ENCODE peak calls at places on chromosomes 16 and 17, in four cellular contexts. A is prostate gland, I is vagina, X is K562. J is an unnamed sample. For H3K36me3, the result is how much of the 10 kb centered on the place peaks cover.

GRCh38 chr16:24686678-24687077 is 42.8 kb upstream of the TNRC6A start:
- DNase-seq in I (no peak), X (no peak), A (no peak), J (peak)

GRCh38 chr16:27639588-27640276 is 89.8 kb downstream of the KATNIP start:
- DNase-seq in I (no peak), A (peak), X (peak), J (peak)

GRCh38 chr17:37160940-37161339 is 212.2 kb downstream of the AATF start:
- DNase-seq in A (no peak), I (no peak), X (no peak), J (no peak)

GRCh38 chr16:88339926-88340754 is 42.6 kb upstream of the ZNF469 start:
- DNase-seq in I (no peak), A (no peak), X (no peak), J (no peak)

GRCh38 chr16:65002265-65002664 is 119.6 kb downstream of the CDH11 start:
- DNase-seq in I (no peak), X (no peak), A (no peak), J (no peak)

GRCh38 chr17:46020998-46021397 is 21.9 kb downstream of the STH start:
- DNase-seq in X (no peak), I (no peak), A (no peak), J (peak)

GRCh38 chr17:21199311-21199710 is 14.7 kb downstream of the TMEM11 start:
- DNase-seq in I (no peak), A (no peak), X (no peak), J (peak)

GRCh38 chr16:67183-67791 is 5.1 kb downstream of the RHBDF1 start:
- DNase-seq in X (no peak), A (no peak), I (no peak), J (no peak)

GRCh38 chr17:77963441-77963840 is 4.9 kb downstream of the TNRC6C start:
- DNase-seq in A (peak), X (peak), I (no peak), J (no peak)

GRCh38 chr16:89004209-89004831 is 27.3 kb upstream of the CBFA2T3 start:
- DNase-seq in I (no peak), A (no peak), X (peak), J (no peak)

GRCh38 chr16:56366945-56367344 is 58.4 kb downstream of the AMFR start:
- DNase-seq in I (no peak), X (no peak), A (no peak), J (no peak)

GRCh38 chr16:73714976-73715375 is 581.6 kb upstream of the PSMD7 start:
- DNase-seq in A (no peak), I (no peak), X (no peak), J (no peak)

GRCh38 chr16:9706217-9706616 is 476.0 kb downstream of the GRIN2A start:
- DNase-seq in I (peak), A (no peak), X (no peak), J (no peak)

GRCh38 chr17:77306048-77306789 is 165.4 kb downstream of the SEC14L1 start:
- DNase-seq in X (no peak), I (no peak), A (no peak), J (no peak)

GRCh38 chr17:47620503-47621245 is 29.0 kb upstream of the KPNB1 start:
- DNase-seq in X (no peak), A (no peak), I (no peak), J (no peak)

GRCh38 chr16:72989203-72989991 is 58.5 kb downstream of the ZFHX3 start:
- DNase-seq in I (no peak), X (no peak), A (peak), J (no peak)

GRCh38 chr16:27444015-27444414 is 42.0 kb downstream of the IL21R start:
- DNase-seq in X (no peak), A (no peak), I (no peak), J (no peak)

DNA sequence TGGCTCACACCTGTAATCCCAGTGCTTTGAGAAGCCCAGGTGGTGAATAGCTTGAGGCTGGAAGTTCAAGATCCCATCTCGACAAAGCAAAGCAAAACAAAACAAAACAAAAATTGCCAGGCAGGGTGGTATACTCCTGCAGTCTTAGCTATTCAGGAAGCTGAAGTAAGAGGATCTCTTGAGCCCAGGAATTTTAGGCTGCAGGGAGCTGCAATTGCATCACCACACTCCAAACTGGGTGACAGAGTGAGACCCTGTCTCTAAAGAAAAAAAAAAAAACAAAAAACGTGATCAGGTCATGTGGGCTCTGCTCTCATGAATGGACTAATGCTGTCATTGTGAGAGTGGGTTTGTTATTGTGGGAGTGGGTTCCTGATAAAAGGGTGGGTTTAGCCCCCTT is 409.1 kb downstream of the NPIPA7 start:
- DNase-seq in A (no peak), X (no peak), I (no peak), J (peak)
- H3K27ac ChIP-seq in A (no peak), X (no peak), I (no peak), J (no peak)

DNA sequence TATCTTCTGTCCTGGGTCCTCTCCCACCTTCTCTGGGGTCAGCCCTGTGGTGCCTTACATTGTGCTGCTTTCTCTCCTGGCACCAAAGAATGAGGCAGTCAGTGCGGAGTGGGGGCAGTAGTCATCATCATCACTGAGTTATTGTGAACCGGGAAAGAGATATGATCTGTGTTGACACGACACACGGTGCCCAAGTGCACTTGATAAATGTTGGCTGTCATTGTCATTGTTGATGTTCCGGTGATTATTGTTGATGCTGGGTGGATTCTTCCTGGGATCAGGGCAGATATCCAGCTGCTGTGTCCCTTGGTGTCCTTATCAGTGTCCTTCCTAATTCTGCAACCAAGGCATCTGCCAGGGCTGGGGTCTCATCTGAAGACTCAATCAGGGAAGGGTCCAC is 121.7 kb downstream of the ABCC6 start:
- DNase-seq in I (no peak), X (no peak), A (no peak), J (no peak)
- H3K36me3 ChIP-seq in I (under half), X (half or more), A (under half), J (under half)

DNA sequence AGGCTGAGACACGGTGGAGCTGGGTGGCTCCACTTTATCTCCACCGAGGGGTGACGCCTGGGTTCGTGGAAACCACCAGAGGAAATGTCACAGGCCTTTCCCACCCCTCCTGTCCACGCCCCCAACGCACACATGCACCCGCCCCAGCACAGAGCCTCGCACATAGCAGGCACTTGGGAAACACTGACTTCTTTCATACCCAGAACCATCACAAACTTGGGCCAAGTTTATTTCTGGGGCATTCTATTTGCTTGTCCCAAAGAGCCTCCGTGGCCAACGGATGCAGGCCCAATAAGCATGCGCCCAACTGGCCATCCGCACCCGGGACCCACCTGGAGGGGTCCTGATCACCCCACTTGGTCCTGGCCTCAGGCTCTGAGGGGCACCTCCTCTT is 3.3 kb downstream of the BCAR1 start:
- DNase-seq in A (no peak), I (no peak), X (no peak), J (no peak)
- TF ChIP-seq POLR2AphosphoS5 in A (no peak), I (no peak), X (no peak), J (no peak)

GRCh38 chr17:76138234-76138895 is 2.7 kb downstream of the FOXJ1 start:
- DNase-seq in I (no peak), X (no peak), A (no peak), J (peak)
- H3K27ac ChIP-seq in I (no peak), X (no peak), A (no peak), J (no peak)

GRCh38 chr16:3669067-3669466 is 14.6 kb downstream of the DNASE1 start:
- DNase-seq in X (no peak), I (no peak), A (no peak), J (no peak)

GRCh38 chr16:3672571-3673041 is 18.1 kb downstream of the DNASE1 start:
- DNase-seq in A (no peak), I (no peak), X (no peak), J (no peak)

GRCh38 chr16:3668626-3669025 is 14.1 kb downstream of the DNASE1 start:
- DNase-seq in I (no peak), A (no peak), X (no peak), J (no peak)

GRCh38 chr16:3671424-3671823 is 16.9 kb downstream of the DNASE1 start:
- DNase-seq in I (no peak), A (no peak), X (no peak), J (no peak)

DNA sequence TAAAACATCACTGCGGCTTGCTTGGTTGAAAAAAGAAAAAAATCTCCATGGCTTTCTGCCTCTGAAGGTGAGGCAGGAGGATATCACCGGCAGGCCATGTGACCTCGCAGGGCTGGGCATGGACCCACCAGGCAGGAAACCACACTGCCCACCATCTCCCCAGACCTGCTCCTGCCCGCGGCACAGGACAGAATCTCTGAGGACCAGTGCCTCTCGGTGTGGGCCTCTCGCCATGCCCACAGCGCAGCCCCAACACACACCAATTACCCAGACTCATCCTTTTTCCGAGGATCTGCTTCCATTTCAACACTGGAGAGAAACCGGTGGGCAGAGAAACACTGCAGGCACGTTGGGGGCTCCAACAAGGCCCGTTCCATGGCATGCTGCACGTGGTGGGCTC is 16.2 kb downstream of the DNASE1 start:
- DNase-seq in I (no peak), X (no peak), A (no peak), J (no peak)
- H3K36me3 ChIP-seq in I (under half), X (half or more), A (under half), J (under half)

GRCh38 chr17:74702132-74702876 is 10.4 kb downstream of the CD300LF start:
- DNase-seq in X (no peak), A (no peak), I (no peak), J (no peak)
- TF ChIP-seq POLR2AphosphoS5 in X (no peak), A (no peak), I (no peak), J (no peak)

J was measured in GM23338.